ENCODE peak calls at places on chromosome 21, in seven cellular contexts. One of them, this sample, is unnamed. For H3K27me3, H3K79me2 and H3K4me1, the result is how much of the 10 kb centered on the place peaks cover.

GRCh38 chr21:42526379-42526727 is 12.7 kb downstream of the SLC37A1 start:
- DNase-seq in mesendoderm: no peak
- DNase-seq in PC-3: no peak
- DNase-seq in H9: no peak
- DNase-seq in astrocyte: no peak
- DNase-seq in HCT116: no peak
- DNase-seq in Karpas-422: no peak
- DNase-seq in this sample: no peak

GRCh38 chr21:42219606-42220137 is 732 bp downstream of the ABCG1 start:
- DNase-seq in mesendoderm: no peak
- DNase-seq in HCT116: no peak
- DNase-seq in astrocyte: no peak
- DNase-seq in Karpas-422: no peak
- DNase-seq in PC-3: no peak
- DNase-seq in H9: peak
- DNase-seq in this sample: peak

GRCh38 chr21:34280987-34281386 is 82.8 kb upstream of the KCNE2 start:
- DNase-seq in PC-3: no peak
- DNase-seq in H9: no peak
- DNase-seq in mesendoderm: no peak
- DNase-seq in Karpas-422: no peak
- DNase-seq in astrocyte: no peak
- DNase-seq in HCT116: no peak
- DNase-seq in this sample: no peak

GRCh38 chr21:34582506-34583150 is 32.3 kb downstream of the RCAN1 start:
- DNase-seq in mesendoderm: peak
- DNase-seq in H9: peak
- DNase-seq in Karpas-422: peak
- DNase-seq in PC-3: peak
- DNase-seq in astrocyte: peak
- DNase-seq in HCT116: no peak
- DNase-seq in this sample: peak

GRCh38 chr21:41914965-41915364 is 35.8 kb upstream of the PRDM15 start:
- DNase-seq in Karpas-422: no peak
- DNase-seq in mesendoderm: no peak
- DNase-seq in PC-3: no peak
- DNase-seq in astrocyte: no peak
- DNase-seq in H9: no peak
- DNase-seq in HCT116: no peak
- DNase-seq in this sample: no peak

GRCh38 chr21:35491114-35491513 is 442.0 kb upstream of the RUNX1 start:
- DNase-seq in HCT116: no peak
- DNase-seq in H9: no peak
- DNase-seq in Karpas-422: no peak
- DNase-seq in mesendoderm: peak
- DNase-seq in astrocyte: no peak
- DNase-seq in PC-3: no peak
- DNase-seq in this sample: peak

GRCh38 chr21:32412998-32413504 is 545 bp downstream of the EVA1C start:
- DNase-seq in mesendoderm: no peak
- DNase-seq in Karpas-422: no peak
- DNase-seq in PC-3: peak
- DNase-seq in HCT116: no peak
- DNase-seq in astrocyte: no peak
- DNase-seq in H9: no peak
- DNase-seq in this sample: no peak

GRCh38 chr21:32415451-32415850 is 2.9 kb downstream of the EVA1C start:
- DNase-seq in PC-3: no peak
- DNase-seq in mesendoderm: no peak
- DNase-seq in HCT116: no peak
- DNase-seq in H9: no peak
- DNase-seq in astrocyte: no peak
- DNase-seq in Karpas-422: no peak
- DNase-seq in this sample: peak

GRCh38 chr21:41678944-41679343 is 87.9 kb downstream of the RIPK4 start:
- DNase-seq in Karpas-422: peak
- DNase-seq in PC-3: peak
- DNase-seq in H9: peak
- DNase-seq in HCT116: peak
- DNase-seq in astrocyte: peak
- DNase-seq in mesendoderm: peak
- DNase-seq in this sample: peak

GRCh38 chr21:42532466-42533181 is 19.0 kb downstream of the SLC37A1 start:
- DNase-seq in mesendoderm: no peak
- DNase-seq in HCT116: no peak
- DNase-seq in astrocyte: no peak
- DNase-seq in PC-3: no peak
- DNase-seq in Karpas-422: peak
- DNase-seq in H9: peak
- DNase-seq in this sample: no peak

GRCh38 chr21:34083357-34083756 is 10.0 kb downstream of the MRPS6 start:
- DNase-seq in HCT116: no peak
- DNase-seq in astrocyte: no peak
- DNase-seq in Karpas-422: no peak
- DNase-seq in H9: no peak
- DNase-seq in PC-3: no peak
- DNase-seq in mesendoderm: no peak
- DNase-seq in this sample: no peak

GRCh38 chr21:15058718-15059316 is 6.0 kb downstream of the NRIP1 start:
- DNase-seq in astrocyte: peak
- DNase-seq in PC-3: peak
- DNase-seq in Karpas-422: no peak
- DNase-seq in HCT116: peak
- DNase-seq in H9: no peak
- DNase-seq in mesendoderm: peak
- DNase-seq in this sample: no peak

GRCh38 chr21:42841156-42841915 is 38.0 kb downstream of the WDR4 start:
- DNase-seq in HCT116: no peak
- DNase-seq in mesendoderm: no peak
- DNase-seq in Karpas-422: no peak
- DNase-seq in astrocyte: no peak
- DNase-seq in H9: peak
- DNase-seq in PC-3: no peak
- DNase-seq in this sample: no peak

GRCh38 chr21:32245971-32246370 is 32.9 kb downstream of the MIS18A start:
- DNase-seq in HCT116: no peak
- DNase-seq in mesendoderm: no peak
- DNase-seq in H9: no peak
- DNase-seq in Karpas-422: no peak
- DNase-seq in PC-3: no peak
- DNase-seq in astrocyte: no peak
- DNase-seq in this sample: no peak

GRCh38 chr21:34912022-34912933 is 136.8 kb downstream of the RUNX1 start:
- DNase-seq in H9: no peak
- DNase-seq in PC-3: peak
- DNase-seq in HCT116: no peak
- DNase-seq in mesendoderm: peak
- DNase-seq in Karpas-422: no peak
- DNase-seq in astrocyte: no peak
- DNase-seq in this sample: no peak

GRCh38 chr21:16454371-16454770 is 724.6 kb downstream of the USP25 start:
- DNase-seq in mesendoderm: no peak
- DNase-seq in HCT116: no peak
- DNase-seq in PC-3: no peak
- DNase-seq in astrocyte: no peak
- DNase-seq in H9: no peak
- DNase-seq in Karpas-422: no peak
- DNase-seq in this sample: no peak

GRCh38 chr21:36756527-36756926 is 57.6 kb downstream of the SIM2 start:
- DNase-seq in mesendoderm: peak
- DNase-seq in H9: no peak
- DNase-seq in PC-3: peak
- DNase-seq in HCT116: no peak
- DNase-seq in Karpas-422: no peak
- DNase-seq in astrocyte: peak
- DNase-seq in this sample: peak

GRCh38 chr21:42040411-42041180 is 30.4 kb upstream of the ZBTB21 start:
- DNase-seq in astrocyte: peak
- DNase-seq in HCT116: peak
- DNase-seq in PC-3: peak
- DNase-seq in Karpas-422: no peak
- DNase-seq in mesendoderm: peak
- DNase-seq in H9: no peak
- DNase-seq in this sample: no peak

GRCh38 chr21:25818156-25818950 is 83.6 kb downstream of the GABPA start:
- DNase-seq in Karpas-422: no peak
- DNase-seq in PC-3: no peak
- DNase-seq in H9: no peak
- DNase-seq in mesendoderm: peak
- DNase-seq in astrocyte: no peak
- DNase-seq in HCT116: no peak
- DNase-seq in this sample: peak

GRCh38 chr21:30839304-30839703 is 9.7 kb upstream of the KRTAP7-1 start:
- DNase-seq in PC-3: peak
- DNase-seq in H9: peak
- DNase-seq in HCT116: no peak
- DNase-seq in mesendoderm: peak
- DNase-seq in astrocyte: no peak
- DNase-seq in Karpas-422: peak
- DNase-seq in this sample: peak

GRCh38 chr21:14376854-14377253 is 6.1 kb downstream of the HSPA13 start:
- DNase-seq in H9: no peak
- DNase-seq in PC-3: peak
- DNase-seq in mesendoderm: peak
- DNase-seq in astrocyte: no peak
- DNase-seq in HCT116: no peak
- DNase-seq in Karpas-422: no peak
- DNase-seq in this sample: no peak

GRCh38 chr21:27134513-27134912 is 167.6 kb upstream of the ADAMTS5 start:
- DNase-seq in H9: no peak
- DNase-seq in PC-3: no peak
- DNase-seq in mesendoderm: no peak
- DNase-seq in Karpas-422: no peak
- DNase-seq in HCT116: no peak
- DNase-seq in astrocyte: no peak
- DNase-seq in this sample: no peak

GRCh38 chr21:16842716-16843115 is 670.1 kb upstream of the CXADR start:
- DNase-seq in PC-3: no peak
- DNase-seq in HCT116: no peak
- DNase-seq in H9: no peak
- DNase-seq in astrocyte: no peak
- DNase-seq in Karpas-422: no peak
- DNase-seq in mesendoderm: peak
- DNase-seq in this sample: no peak

GRCh38 chr21:44512496-44513388 is 27.3 kb downstream of the KRTAP10-1 start:
- DNase-seq in HCT116: no peak
- DNase-seq in astrocyte: no peak
- DNase-seq in mesendoderm: no peak
- DNase-seq in Karpas-422: no peak
- DNase-seq in H9: no peak
- DNase-seq in PC-3: no peak
- DNase-seq in this sample: no peak
- H3K27me3 ChIP-seq in HCT116: under half
- H3K27me3 ChIP-seq in astrocyte: under half
- H3K27me3 ChIP-seq in mesendoderm: under half
- H3K27me3 ChIP-seq in Karpas-422: under half
- H3K27me3 ChIP-seq in H9: under half
- H3K27me3 ChIP-seq in PC-3: under half
- H3K27me3 ChIP-seq in this sample: under half

GRCh38 chr21:46641656-46642055 is 6.2 kb downstream of the PRMT2 start:
- DNase-seq in mesendoderm: no peak
- DNase-seq in Karpas-422: no peak
- DNase-seq in PC-3: no peak
- DNase-seq in astrocyte: no peak
- DNase-seq in HCT116: no peak
- DNase-seq in H9: no peak
- DNase-seq in this sample: no peak
- H3K79me2 ChIP-seq in mesendoderm: under half
- H3K79me2 ChIP-seq in Karpas-422: under half
- H3K79me2 ChIP-seq in PC-3: under half
- H3K79me2 ChIP-seq in astrocyte: half or more
- H3K79me2 ChIP-seq in HCT116: under half
- H3K79me2 ChIP-seq in H9: under half
- H3K79me2 ChIP-seq in this sample: under half

DNA sequence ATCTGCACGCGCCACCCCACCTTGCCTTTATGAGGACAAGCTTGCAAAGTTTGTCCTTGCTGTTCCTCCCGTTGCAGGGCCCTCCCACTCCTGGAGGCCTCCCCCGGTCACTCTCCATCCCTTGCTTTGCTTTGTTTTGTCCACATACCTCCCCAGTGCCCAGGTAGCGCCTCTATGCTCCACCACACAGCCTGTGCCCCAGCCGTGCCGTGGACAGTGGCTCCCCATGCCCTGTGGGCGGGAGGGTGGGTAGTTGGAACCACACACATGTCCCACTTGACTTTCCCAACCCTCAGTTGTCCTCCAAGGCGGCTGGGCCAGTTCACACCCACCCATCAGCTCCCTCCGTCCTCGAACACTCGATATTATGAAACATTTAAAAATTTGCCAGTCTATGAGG is 24.6 kb downstream of the SLX9 start:
- DNase-seq in H9: no peak
- DNase-seq in PC-3: no peak
- DNase-seq in mesendoderm: no peak
- DNase-seq in astrocyte: no peak
- DNase-seq in Karpas-422: no peak
- DNase-seq in HCT116: no peak
- DNase-seq in this sample: no peak
- H3K4me1 ChIP-seq in H9: under half
- H3K4me1 ChIP-seq in PC-3: under half
- H3K4me1 ChIP-seq in mesendoderm: under half
- H3K4me1 ChIP-seq in astrocyte: under half
- H3K4me1 ChIP-seq in Karpas-422: under half
- H3K4me1 ChIP-seq in HCT116: under half
- H3K4me1 ChIP-seq in this sample: under half

GRCh38 chr21:38404134-38404533 is 94.1 kb downstream of the ERG start:
- DNase-seq in Karpas-422: peak
- DNase-seq in H9: no peak
- DNase-seq in mesendoderm: no peak
- DNase-seq in PC-3: no peak
- DNase-seq in astrocyte: no peak
- DNase-seq in HCT116: no peak
- DNase-seq in this sample: no peak

GRCh38 chr21:38400195-38400695 is 98.0 kb downstream of the ERG start:
- DNase-seq in astrocyte: no peak
- DNase-seq in PC-3: no peak
- DNase-seq in H9: no peak
- DNase-seq in mesendoderm: no peak
- DNase-seq in HCT116: no peak
- DNase-seq in Karpas-422: no peak
- DNase-seq in this sample: peak

GRCh38 chr21:38402795-38403194 is 95.5 kb downstream of the ERG start:
- DNase-seq in HCT116: no peak
- DNase-seq in PC-3: no peak
- DNase-seq in H9: no peak
- DNase-seq in mesendoderm: no peak
- DNase-seq in Karpas-422: no peak
- DNase-seq in astrocyte: no peak
- DNase-seq in this sample: no peak

GRCh38 chr21:38402291-38402690 is 96.0 kb downstream of the ERG start:
- DNase-seq in astrocyte: no peak
- DNase-seq in mesendoderm: no peak
- DNase-seq in PC-3: no peak
- DNase-seq in HCT116: no peak
- DNase-seq in Karpas-422: no peak
- DNase-seq in H9: no peak
- DNase-seq in this sample: no peak

DNA sequence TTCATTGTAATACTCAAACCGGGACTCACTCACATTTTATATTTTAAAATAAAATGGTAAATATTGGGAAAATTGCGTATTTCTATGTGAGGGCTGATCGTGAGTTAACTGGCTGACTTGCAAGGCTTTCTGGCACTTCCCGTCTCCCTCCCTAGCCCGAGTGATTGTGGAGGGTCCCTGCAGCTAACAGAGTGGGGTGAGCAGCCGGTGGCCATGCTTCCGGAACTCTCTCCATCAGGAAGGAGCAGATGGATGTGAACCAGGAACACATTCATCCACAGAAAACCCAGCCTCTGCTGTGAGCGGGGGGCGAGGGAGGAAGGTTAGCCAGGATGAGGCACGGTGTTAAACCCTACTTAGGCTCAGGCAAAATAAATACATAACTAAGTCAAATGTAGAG is 96.8 kb downstream of the ERG start:
- DNase-seq in astrocyte: no peak
- DNase-seq in PC-3: no peak
- DNase-seq in HCT116: no peak
- DNase-seq in Karpas-422: no peak
- DNase-seq in mesendoderm: no peak
- DNase-seq in H9: no peak
- DNase-seq in this sample: no peak
- H3K27me3 ChIP-seq in astrocyte: under half
- H3K27me3 ChIP-seq in PC-3: half or more
- H3K27me3 ChIP-seq in HCT116: under half
- H3K27me3 ChIP-seq in Karpas-422: under half
- H3K27me3 ChIP-seq in mesendoderm: under half
- H3K27me3 ChIP-seq in H9: under half
- H3K27me3 ChIP-seq in this sample: under half

This sample was measured in neural progenitor cell.